ENCODE peak calls at places on chromosomes 6 and 20, in seven cellular contexts. Z, K, G, I, T, R and A are unnamed samples.

GRCh38 chr6:3456794-3457709 is at the start of gene SLC22A23:
- DNase-seq in T (no peak), R (peak), G (peak), Z (peak), K (peak), I (peak), A (no peak)

GRCh38 chr6:83192871-83193746 is at the start of the genes PGM3 and RWDD2A:
- DNase-seq in Z (peak), K (peak), T (peak), R (peak), G (peak), I (peak), A (peak)

GRCh38 chr6:106194949-106195919 is 109.1 kb downstream of the PRDM1 start:
- DNase-seq in I (no peak), G (no peak), Z (no peak), R (no peak), T (peak), K (no peak), A (peak)

GRCh38 chr6:100719883-100720682 is 161.0 kb downstream of the ASCC3 start:
- DNase-seq in I (no peak), T (peak), R (no peak), K (no peak), G (no peak), Z (no peak), A (peak)

GRCh38 chr6:140987364-140988135 is 1145.2 kb upstream of the GJE1 start:
- DNase-seq in R (no peak), Z (no peak), T (no peak), G (no peak), I (no peak), K (no peak), A (no peak)

GRCh38 chr6:118152524-118152923 is 245.5 kb downstream of the SLC35F1 start:
- DNase-seq in I (no peak), T (no peak), G (no peak), R (no peak), Z (no peak), K (no peak), A (no peak)

GRCh38 chr6:39752835-39753744 is 27.9 kb upstream of the KIF6 start:
- DNase-seq in K (no peak), R (no peak), T (no peak), Z (no peak), I (no peak), G (no peak), A (no peak)

GRCh38 chr6:28537065-28537464 is 11.4 kb downstream of the GPX5 start:
- DNase-seq in G (no peak), T (peak), Z (no peak), I (no peak), K (no peak), R (no peak), A (peak)

GRCh38 chr20:48617481-48617880 is 210.3 kb downstream of the PREX1 start:
- DNase-seq in I (no peak), T (no peak), Z (no peak), R (no peak), G (no peak), K (no peak), A (no peak)

GRCh38 chr6:48200874-48201273 is 89.9 kb upstream of the PTCHD4 start:
- DNase-seq in Z (no peak), I (no peak), G (no peak), R (no peak), K (no peak), T (no peak), A (no peak)

GRCh38 chr20:37796733-37797132 is 102.9 kb downstream of the CTNNBL1 start:
- DNase-seq in T (no peak), K (no peak), R (no peak), I (no peak), Z (no peak), G (no peak), A (no peak)

GRCh38 chr6:170280689-170281045 is 10.2 kb downstream of the DLL1 start:
- DNase-seq in R (no peak), K (no peak), T (no peak), Z (no peak), I (no peak), G (no peak), A (no peak)

GRCh38 chr6:70131528-70131927 is 171.4 kb downstream of the COL9A1 start:
- DNase-seq in I (no peak), T (no peak), R (no peak), G (no peak), K (no peak), Z (no peak), A (no peak)

GRCh38 chr6:119273799-119274595 is 75.6 kb downstream of the MAN1A1 start:
- DNase-seq in R (no peak), I (no peak), K (no peak), G (no peak), T (peak), Z (no peak), A (peak)

GRCh38 chr6:45118684-45119230 is 209.4 kb upstream of the RUNX2 start:
- DNase-seq in G (no peak), I (no peak), R (no peak), Z (no peak), T (no peak), K (no peak), A (no peak)

GRCh38 chr6:3316363-3316762 is 57.6 kb downstream of the PSMG4 start:
- DNase-seq in Z (no peak), G (no peak), I (no peak), R (no peak), K (no peak), T (no peak), A (no peak)

GRCh38 chr6:111980979-111981378 is 72.9 kb upstream of the CCN6 start:
- DNase-seq in K (peak), G (peak), R (no peak), T (no peak), I (no peak), Z (no peak), A (peak)

GRCh38 chr6:48826884-48827701 is 636.0 kb downstream of the MMUT start:
- DNase-seq in G (no peak), T (peak), Z (no peak), R (peak), K (no peak), I (no peak), A (peak)

GRCh38 chr20:23086056-23086551 is at the start of gene CD93:
- DNase-seq in G (peak), Z (no peak), R (no peak), T (peak), I (no peak), K (no peak), A (no peak)

GRCh38 chr6:126176266-126176665 is 163.6 kb upstream of the CENPW start:
- DNase-seq in K (no peak), Z (no peak), G (no peak), T (peak), I (no peak), R (peak), A (peak)

GRCh38 chr6:137117605-137118004 is 55.8 kb downstream of the IL22RA2 start:
- DNase-seq in Z (no peak), G (no peak), T (no peak), I (no peak), R (no peak), K (no peak), A (no peak)

GRCh38 chr6:98486052-98486451 is 348.3 kb upstream of the POU3F2 start:
- DNase-seq in G (no peak), K (no peak), I (no peak), R (no peak), Z (no peak), T (no peak), A (no peak)

GRCh38 chr6:5099537-5099936 is 14.4 kb downstream of the PPP1R3G start:
- DNase-seq in G (no peak), I (no peak), Z (no peak), R (no peak), K (no peak), T (no peak), A (peak)

GRCh38 chr6:135665935-135666334 is 168.4 kb upstream of the AHI1 start:
- DNase-seq in G (no peak), R (no peak), Z (no peak), K (no peak), I (no peak), T (no peak), A (no peak)

GRCh38 chr6:92433911-92434310 is 985.4 kb downstream of the EPHA7 start:
- DNase-seq in T (no peak), K (no peak), G (no peak), Z (no peak), I (no peak), R (no peak), A (no peak)

GRCh38 chr20:57664924-57665588 is 44.8 kb downstream of the PMEPA1 start:
- DNase-seq in G (no peak), Z (no peak), R (no peak), K (peak), I (no peak), T (no peak), A (no peak)

DNA sequence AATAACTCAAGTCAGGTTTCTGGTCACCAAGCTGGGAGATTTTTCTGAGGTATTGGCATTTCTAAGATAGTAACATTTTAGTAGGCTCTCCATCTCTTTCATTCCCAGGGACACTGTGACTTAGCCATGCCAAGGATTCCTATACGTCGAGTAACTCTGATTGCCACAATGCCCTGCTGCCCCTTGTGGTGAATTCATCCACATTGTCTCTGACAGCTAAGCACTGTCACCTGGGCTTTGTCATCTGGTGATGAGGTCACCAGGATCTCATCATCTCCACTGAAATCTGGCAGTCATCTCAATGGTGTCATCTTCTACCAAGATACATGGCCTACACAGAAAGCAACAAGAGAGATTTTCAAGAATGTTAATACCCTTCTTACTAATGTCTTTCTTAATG is 246.6 kb downstream of the CD109 start:
- DNase-seq in Z (no peak), I (no peak), G (no peak), R (peak), K (no peak), T (no peak), A (peak)
- TF ChIP-seq CTCF in Z (no peak), I (no peak), G (no peak), R (peak), K (no peak), T (no peak), A (peak)

GRCh38 chr6:104771258-104771832 is 88.4 kb downstream of the HACE1 start:
- DNase-seq in T (peak), K (no peak), I (no peak), G (no peak), Z (no peak), R (no peak), A (peak)
- TF ChIP-seq CTCF in T (peak), K (peak), I (peak), G (peak), Z (peak), R (peak), A (peak)

GRCh38 chr6:33201147-33201545 is 479 bp downstream of the SLC39A7 start:
- DNase-seq in T (no peak), R (peak), G (no peak), I (no peak), K (no peak), Z (no peak), A (no peak)
- TF ChIP-seq CTCF in T (no peak), R (no peak), G (no peak), I (no peak), K (no peak), Z (no peak), A (no peak)

GRCh38 chr6:12232821-12233220 is 57.3 kb upstream of the EDN1 start:
- DNase-seq in I (no peak), Z (no peak), K (no peak), G (no peak), R (no peak), T (no peak), A (no peak)

GRCh38 chr6:12238191-12238590 is 52.0 kb upstream of the EDN1 start:
- DNase-seq in G (no peak), R (no peak), K (no peak), I (no peak), Z (no peak), T (no peak), A (peak)

GRCh38 chr6:12230523-12230922 is 59.6 kb upstream of the EDN1 start:
- DNase-seq in K (no peak), G (no peak), R (no peak), T (no peak), I (no peak), Z (no peak), A (no peak)

GRCh38 chr6:12232339-12232738 is 57.8 kb upstream of the EDN1 start:
- DNase-seq in G (no peak), T (peak), Z (no peak), R (no peak), I (no peak), K (no peak), A (peak)

GRCh38 chr6:12233693-12234551 is 56.2 kb upstream of the EDN1 start:
- DNase-seq in K (no peak), R (peak), Z (no peak), G (peak), I (peak), T (peak), A (peak)
- TF ChIP-seq CTCF in K (peak), R (peak), Z (peak), G (peak), I (peak), T (no peak), A (peak)

GRCh38 chr20:3888622-3889488 is at the start of gene PANK2:
- DNase-seq in R (peak), K (peak), G (peak), Z (peak), I (peak), T (peak), A (peak)
- TF ChIP-seq CTCF in R (no peak), K (peak), G (peak), Z (peak), I (peak), T (peak), A (peak)

GRCh38 chr6:13297391-13297790 is 30.9 kb downstream of the TBC1D7 start:
- DNase-seq in G (no peak), Z (no peak), T (no peak), K (no peak), R (no peak), I (no peak), A (no peak)

GRCh38 chr6:13294499-13295069 is 33.8 kb downstream of the TBC1D7 start:
- DNase-seq in G (no peak), Z (no peak), T (peak), K (no peak), R (no peak), I (no peak), A (no peak)

GRCh38 chr6:13299403-13299821 is 28.9 kb downstream of the TBC1D7 start:
- DNase-seq in I (peak), G (no peak), R (no peak), Z (no peak), T (no peak), K (no peak), A (no peak)

GRCh38 chr6:13295576-13295975 is 32.8 kb downstream of the TBC1D7 start:
- DNase-seq in Z (no peak), I (no peak), T (no peak), K (no peak), R (no peak), G (no peak), A (no peak)

GRCh38 chr6:13296536-13296997 is 31.8 kb downstream of the TBC1D7 start:
- DNase-seq in Z (no peak), G (no peak), K (no peak), I (no peak), T (no peak), R (no peak), A (no peak)
- TF ChIP-seq CTCF in Z (no peak), G (no peak), K (no peak), I (peak), T (no peak), R (no peak), A (no peak)

GRCh38 chr6:161922631-161923119 is 648.8 kb upstream of the AGPAT4 start:
- DNase-seq in T (peak), I (no peak), R (peak), K (peak), Z (peak), G (peak), A (peak)
- TF ChIP-seq CTCF in T (peak), I (no peak), R (peak), K (peak), Z (peak), G (peak), A (peak)

GRCh38 chr20:51667491-51667890 is 100.7 kb downstream of the ATP9A start:
- DNase-seq in Z (no peak), G (no peak), K (no peak), T (no peak), I (no peak), R (no peak), A (no peak)

GRCh38 chr20:51668932-51669331 is 99.3 kb downstream of the ATP9A start:
- DNase-seq in G (no peak), T (no peak), K (no peak), R (no peak), I (no peak), Z (no peak), A (no peak)

GRCh38 chr20:51666126-51666525 is 102.1 kb downstream of the ATP9A start:
- DNase-seq in G (no peak), T (no peak), Z (no peak), K (no peak), R (no peak), I (no peak), A (no peak)

GRCh38 chr20:51667002-51667408 is 101.2 kb downstream of the ATP9A start:
- DNase-seq in I (no peak), R (no peak), T (no peak), Z (no peak), K (no peak), G (no peak), A (no peak)

GRCh38 chr20:51668515-51668914 is 99.7 kb downstream of the ATP9A start:
- DNase-seq in Z (no peak), G (no peak), T (no peak), I (no peak), R (no peak), K (no peak), A (no peak)
- TF ChIP-seq CTCF in Z (no peak), G (no peak), T (no peak), I (no peak), R (no peak), K (no peak), A (no peak)

DNA sequence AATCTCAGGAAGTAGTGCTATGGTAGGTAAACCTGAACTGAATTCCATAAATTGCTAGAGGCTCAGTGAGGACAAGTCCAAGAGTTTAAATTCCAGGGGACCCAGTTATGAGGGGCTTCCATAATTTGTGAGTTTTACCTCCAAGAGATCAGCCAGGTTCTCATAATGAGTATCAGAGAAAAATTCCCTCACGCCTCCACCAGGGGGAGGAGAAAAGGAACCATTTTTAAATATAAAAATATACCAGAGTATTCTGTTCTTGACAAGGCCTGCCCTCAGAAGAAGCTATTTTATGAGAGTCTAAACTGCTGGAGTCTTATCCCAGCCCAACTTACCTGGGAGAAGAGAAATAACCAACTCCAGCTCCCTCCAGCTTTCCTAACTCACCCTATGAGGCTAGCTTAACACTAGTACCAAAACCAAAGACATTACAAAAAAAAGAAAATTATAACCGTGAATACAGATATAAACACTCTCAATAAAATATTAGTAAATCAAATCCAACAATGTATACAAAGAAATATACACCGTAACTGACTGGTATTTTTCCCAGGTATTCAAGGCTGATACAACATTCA is 158.7 kb downstream of the TFAP2A start:
- DNase-seq in R (peak), T (no peak), K (no peak), G (no peak), I (no peak), Z (no peak), A (no peak)
- TF ChIP-seq CTCF in R (no peak), T (peak), K (peak), G (peak), I (no peak), Z (no peak), A (peak)

GRCh38 chr6:158653577-158654354 is 3.9 kb downstream of the SYTL3 start:
- DNase-seq in I (peak), T (peak), Z (no peak), K (no peak), R (no peak), G (no peak), A (no peak)

GRCh38 chr6:158654498-158654897 is 4.6 kb downstream of the SYTL3 start:
- DNase-seq in G (no peak), R (no peak), T (peak), I (no peak), Z (peak), K (peak), A (peak)

GRCh38 chr6:158655569-158656450 is 6.0 kb downstream of the SYTL3 start:
- DNase-seq in I (no peak), K (no peak), T (no peak), G (no peak), R (no peak), Z (peak), A (peak)

GRCh38 chr6:158660331-158660730 is 10.5 kb downstream of the SYTL3 start:
- DNase-seq in K (no peak), R (peak), G (no peak), Z (no peak), T (no peak), I (peak), A (peak)

DNA sequence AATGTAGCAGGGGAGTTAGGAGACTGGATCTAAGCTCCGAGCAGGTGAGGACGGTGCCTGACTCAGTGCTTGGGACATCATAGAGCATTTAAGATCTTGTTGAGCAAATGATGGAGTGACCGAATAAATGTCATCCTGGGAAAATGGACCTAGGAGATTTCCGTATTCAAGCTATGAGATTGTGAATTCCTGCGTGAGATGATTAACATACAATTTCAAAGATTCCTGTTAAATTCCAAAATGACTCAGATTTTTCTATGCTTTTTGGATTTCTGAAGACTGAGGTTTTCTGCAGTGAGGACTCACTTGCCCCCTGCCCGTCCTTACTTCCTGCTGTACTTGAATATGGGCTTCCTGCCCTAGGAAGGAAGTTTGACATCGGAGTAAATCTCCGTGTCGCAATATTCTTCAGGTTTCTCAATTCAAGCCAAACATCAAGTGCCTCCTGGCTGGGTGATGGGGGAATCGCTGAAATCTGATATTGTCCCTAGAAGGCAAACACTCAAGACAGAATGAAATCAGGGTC is 5.2 kb downstream of the SYTL3 start:
- DNase-seq in T (peak), I (no peak), G (no peak), R (no peak), Z (no peak), K (no peak), A (peak)
- TF ChIP-seq CTCF in T (no peak), I (no peak), G (no peak), R (no peak), Z (no peak), K (no peak), A (no peak)